ENCODE peak calls at places on chromosomes 6 and 20, in eight cellular contexts. O is AG04450, W is heart right ventricle, T is Peyer's patch, Y is aorta, S is cardiac muscle cell, A is body of pancreas, L is heart left ventricle. X is an unnamed sample. For H3K9me3, the result is how much of the 10 kb centered on the place peaks cover.

GRCh38 chr20:62357681-62358080 is 9.4 kb downstream of the LAMA5 start:
- DNase-seq in O (no peak), W (no peak), T (no peak), Y (no peak), S (no peak), A (no peak), L (no peak), X (no peak)

GRCh38 chr6:138310294-138310693 is 67.4 kb upstream of the SMIM28 start:
- DNase-seq in O (no peak), W (no peak), T (no peak), Y (no peak), S (peak), A (no peak), L (no peak), X (no peak)

GRCh38 chr20:58372836-58373235 is 16.2 kb upstream of the VAPB start:
- DNase-seq in O (no peak), W (no peak), T (no peak), Y (no peak), S (no peak), A (no peak), L (no peak), X (no peak)

GRCh38 chr20:57526067-57526884 is 1.3 kb upstream of the CTCFL start:
- DNase-seq in O (no peak), W (no peak), T (no peak), Y (no peak), S (no peak), A (no peak), L (no peak), X (no peak)

GRCh38 chr20:64049060-64049886 is at the start of gene SOX18:
- DNase-seq in O (no peak), W (peak), T (no peak), Y (no peak), S (peak), A (no peak), L (peak), X (no peak)

GRCh38 chr20:20755674-20756319 is 43.4 kb upstream of the RALGAPA2 start:
- DNase-seq in O (no peak), W (no peak), T (no peak), Y (no peak), S (no peak), A (no peak), L (no peak), X (no peak)

GRCh38 chr6:43969158-43969981 is 157.9 kb downstream of the MRPL14 start:
- DNase-seq in O (no peak), W (no peak), T (no peak), Y (peak), S (no peak), A (peak), L (no peak), X (no peak)

GRCh38 chr6:46521464-46521971 is 30.3 kb upstream of the RCAN2 start:
- DNase-seq in O (no peak), W (no peak), T (no peak), Y (no peak), S (no peak), A (no peak), L (no peak), X (no peak)

GRCh38 chr6:165846123-165846966 is 183.3 kb upstream of the PDE10A start:
- DNase-seq in O (no peak), W (no peak), T (no peak), Y (no peak), S (no peak), A (no peak), L (no peak), X (no peak)

GRCh38 chr20:4573564-4574355 is 147.9 kb upstream of the PRND start:
- DNase-seq in O (peak), W (no peak), T (no peak), Y (no peak), S (peak), A (no peak), L (no peak), X (no peak)

GRCh38 chr6:158219229-158219628 is 51.1 kb downstream of the GTF2H5 start:
- DNase-seq in O (peak), W (no peak), T (no peak), Y (no peak), S (peak), A (no peak), L (no peak), X (no peak)

GRCh38 chr6:37525460-37526357 is 26.0 kb upstream of the CCDC167 start:
- DNase-seq in O (no peak), W (no peak), T (no peak), Y (no peak), S (peak), A (no peak), L (no peak), X (no peak)

GRCh38 chr6:31720196-31720770 is 1.3 kb downstream of the LY6G6C start:
- DNase-seq in O (no peak), W (no peak), T (no peak), Y (no peak), S (no peak), A (no peak), L (no peak), X (no peak)

GRCh38 chr6:169328112-169328801 is 74.6 kb upstream of the THBS2 start:
- DNase-seq in O (peak), W (no peak), T (no peak), Y (no peak), S (peak), A (no peak), L (no peak), X (no peak)

GRCh38 chr20:23203951-23204730 is 118.0 kb upstream of the CD93 start:
- DNase-seq in O (no peak), W (no peak), T (no peak), Y (no peak), S (no peak), A (no peak), L (no peak), X (no peak)

GRCh38 chr6:81938014-81938761 is 185.7 kb upstream of the TENT5A start:
- DNase-seq in O (peak), W (no peak), T (no peak), Y (no peak), S (peak), A (no peak), L (no peak), X (no peak)

GRCh38 chr6:8556370-8557018 is 121.1 kb upstream of the SLC35B3 start:
- DNase-seq in O (no peak), W (no peak), T (no peak), Y (no peak), S (peak), A (no peak), L (no peak), X (no peak)

GRCh38 chr20:46715292-46715756 is 5.9 kb downstream of the SLC2A10 start:
- DNase-seq in O (peak), W (no peak), T (no peak), Y (no peak), S (peak), A (no peak), L (no peak), X (no peak)

GRCh38 chr6:3194535-3195376 is 32.7 kb downstream of the TUBB2B start:
- DNase-seq in O (no peak), W (peak), T (no peak), Y (no peak), S (peak), A (no peak), L (peak), X (no peak)

GRCh38 chr6:5723905-5724691 is 282.6 kb downstream of the NRN1 start:
- DNase-seq in O (no peak), W (peak), T (peak), Y (no peak), S (no peak), A (no peak), L (peak), X (peak)

GRCh38 chr6:135088818-135089809 is 34.5 kb upstream of the HBS1L start:
- DNase-seq in O (peak), W (no peak), T (no peak), Y (no peak), S (peak), A (no peak), L (no peak), X (no peak)

GRCh38 chr20:9285617-9286016 is 216.7 kb downstream of the PLCB4 start:
- DNase-seq in O (no peak), W (no peak), T (no peak), Y (no peak), S (no peak), A (no peak), L (no peak), X (no peak)

GRCh38 chr6:143811492-143812157 is 31.5 kb upstream of the LTV1 start:
- DNase-seq in O (no peak), W (no peak), T (no peak), Y (no peak), S (no peak), A (no peak), L (no peak), X (no peak)

GRCh38 chr6:128554302-128554701 is 33.9 kb upstream of the PTPRK start:
- DNase-seq in O (no peak), W (peak), T (no peak), Y (no peak), S (peak), A (no peak), L (no peak), X (no peak)

GRCh38 chr6:4543596-4543995 is 232.6 kb upstream of the CDYL start:
- DNase-seq in O (no peak), W (no peak), T (no peak), Y (no peak), S (peak), A (no peak), L (no peak), X (no peak)

GRCh38 chr6:142803027-142803426 is 141.9 kb downstream of the HIVEP2 start:
- DNase-seq in O (no peak), W (no peak), T (no peak), Y (no peak), S (peak), A (no peak), L (no peak), X (no peak)

GRCh38 chr6:27592107-27592480 is 119.2 kb upstream of the ZNF184 start:
- DNase-seq in O (no peak), W (no peak), T (no peak), Y (no peak), S (peak), A (no peak), L (no peak), X (no peak)

GRCh38 chr6:27592481-27593199 is 119.7 kb upstream of the ZNF184 start:
- DNase-seq in O (peak), W (no peak), T (no peak), Y (no peak), S (peak), A (no peak), L (no peak), X (no peak)

GRCh38 chr6:27591660-27592059 is 118.8 kb upstream of the ZNF184 start:
- DNase-seq in O (no peak), W (no peak), T (no peak), Y (no peak), S (peak), A (no peak), L (no peak), X (no peak)

GRCh38 chr6:27593200-27593818 is 120.4 kb upstream of the ZNF184 start:
- DNase-seq in O (no peak), W (no peak), T (no peak), Y (no peak), S (no peak), A (no peak), L (no peak), X (no peak)

DNA sequence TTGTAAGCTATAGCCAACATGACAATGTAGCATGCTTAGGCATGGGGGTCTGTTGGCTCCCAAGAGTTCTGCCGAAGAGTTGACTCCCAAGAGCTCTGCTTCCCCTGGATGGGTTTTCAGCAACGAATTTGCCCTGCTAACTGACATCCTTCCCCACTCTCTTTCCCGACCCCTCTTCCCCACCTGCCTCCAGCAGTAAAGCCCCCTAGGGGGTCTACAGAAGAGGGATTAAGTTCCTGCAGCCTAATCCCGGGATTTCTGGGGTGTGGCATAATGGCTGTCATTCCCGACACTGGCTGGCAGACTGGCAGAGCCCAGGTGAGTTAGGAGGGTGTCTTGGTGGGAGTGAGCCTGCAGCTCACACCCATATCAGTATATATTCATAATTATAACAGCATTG is 121.0 kb upstream of the ZNF184 start:
- DNase-seq in O (no peak), W (no peak), T (no peak), Y (no peak), S (no peak), A (no peak), L (no peak), X (no peak)
- H3K4me3 ChIP-seq in O (no peak), W (no peak), T (no peak), Y (no peak), S (no peak), A (no peak), L (no peak), X (no peak)

GRCh38 chr6:65112435-65112834 is 594.6 kb downstream of the EYS start:
- DNase-seq in O (no peak), W (no peak), T (no peak), Y (no peak), S (no peak), A (no peak), L (no peak), X (no peak)

GRCh38 chr6:65110031-65110430 is 597.0 kb downstream of the EYS start:
- DNase-seq in O (no peak), W (no peak), T (no peak), Y (no peak), S (peak), A (no peak), L (no peak), X (no peak)

GRCh38 chr6:65116326-65116725 is 590.7 kb downstream of the EYS start:
- DNase-seq in O (no peak), W (no peak), T (no peak), Y (no peak), S (no peak), A (no peak), L (no peak), X (no peak)

GRCh38 chr6:65117854-65118409 is 589.1 kb downstream of the EYS start:
- DNase-seq in O (no peak), W (no peak), T (no peak), Y (no peak), S (no peak), A (no peak), L (no peak), X (no peak)

GRCh38 chr6:65113581-65113980 is 593.4 kb downstream of the EYS start:
- DNase-seq in O (no peak), W (no peak), T (no peak), Y (no peak), S (peak), A (no peak), L (no peak), X (no peak)
- H3K27ac ChIP-seq in O (no peak), W (no peak), T (no peak), Y (no peak), S (no peak), A (no peak), L (no peak), X (no peak)

DNA sequence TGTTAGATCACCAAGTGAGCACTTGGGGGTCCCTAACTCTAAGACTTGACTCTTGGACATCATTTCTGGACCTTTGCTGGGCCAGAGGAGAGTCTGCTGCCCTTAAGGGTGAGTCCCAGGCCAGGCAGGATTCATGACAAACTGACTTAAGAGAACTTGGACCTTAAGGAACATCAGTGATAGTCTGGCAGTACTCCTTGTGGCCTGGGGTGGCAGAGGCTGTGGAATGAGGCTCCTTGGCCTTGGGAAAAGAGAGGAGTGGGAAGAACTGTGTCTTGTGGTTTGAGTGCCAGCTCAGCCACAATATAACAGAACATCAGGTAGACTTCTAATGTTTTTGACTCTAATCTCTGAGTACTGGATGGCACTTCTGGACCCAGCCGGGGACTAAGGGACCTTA is 478.7 kb downstream of the MEI4 start:
- DNase-seq in O (no peak), W (no peak), T (no peak), Y (no peak), S (no peak), A (no peak), L (no peak), X (no peak)
- H3K9me3 ChIP-seq in O (under half), W (under half), T (under half), Y (under half), S (under half), A (under half), L (under half), X (under half)

GRCh38 chr20:50959543-50960126 is 1.0 kb downstream of the MOCS3 start:
- DNase-seq in O (no peak), W (no peak), T (no peak), Y (no peak), S (no peak), A (no peak), L (no peak), X (no peak)

GRCh38 chr20:50957798-50958732 is at the start of gene DPM1:
- DNase-seq in O (peak), W (peak), T (peak), Y (peak), S (peak), A (peak), L (peak), X (peak)

GRCh38 chr20:50953821-50954220 is 4.5 kb downstream of the DPM1 start:
- DNase-seq in O (no peak), W (no peak), T (no peak), Y (no peak), S (no peak), A (no peak), L (no peak), X (no peak)

GRCh38 chr20:50958733-50959542 is at the start of gene MOCS3:
- DNase-seq in O (peak), W (peak), T (peak), Y (peak), S (peak), A (peak), L (peak), X (peak)

DNA sequence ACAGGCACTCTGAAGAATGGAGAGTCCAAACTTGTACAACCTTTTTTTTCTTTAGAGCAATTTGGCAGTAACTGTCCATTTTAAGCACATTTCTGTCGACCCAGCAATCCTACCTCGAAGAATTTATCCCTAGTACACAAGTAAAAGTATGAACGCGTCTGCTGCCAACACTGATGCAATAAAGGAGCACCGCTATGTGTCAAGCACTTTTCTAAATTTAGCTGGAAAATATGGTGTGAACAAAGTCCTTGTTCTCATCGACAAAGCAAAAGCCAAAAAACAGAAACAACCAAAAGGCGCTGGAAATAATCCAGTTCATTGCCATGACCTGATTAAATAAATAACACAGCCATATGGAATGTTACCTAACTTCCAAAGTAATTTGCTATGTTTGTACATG is 1.1 kb downstream of the DPM1 start:
- DNase-seq in O (no peak), W (peak), T (no peak), Y (no peak), S (peak), A (no peak), L (no peak), X (no peak)
- H3K4me3 ChIP-seq in O (peak), W (peak), T (peak), Y (peak), S (peak), A (peak), L (peak), X (peak)

GRCh38 chr6:163588211-163588919 is 173.8 kb downstream of the QKI start:
- DNase-seq in O (peak), W (no peak), T (no peak), Y (no peak), S (peak), A (no peak), L (no peak), X (peak)
- H3K27ac ChIP-seq in O (peak), W (no peak), T (no peak), Y (no peak), S (no peak), A (no peak), L (no peak), X (no peak)

DNA sequence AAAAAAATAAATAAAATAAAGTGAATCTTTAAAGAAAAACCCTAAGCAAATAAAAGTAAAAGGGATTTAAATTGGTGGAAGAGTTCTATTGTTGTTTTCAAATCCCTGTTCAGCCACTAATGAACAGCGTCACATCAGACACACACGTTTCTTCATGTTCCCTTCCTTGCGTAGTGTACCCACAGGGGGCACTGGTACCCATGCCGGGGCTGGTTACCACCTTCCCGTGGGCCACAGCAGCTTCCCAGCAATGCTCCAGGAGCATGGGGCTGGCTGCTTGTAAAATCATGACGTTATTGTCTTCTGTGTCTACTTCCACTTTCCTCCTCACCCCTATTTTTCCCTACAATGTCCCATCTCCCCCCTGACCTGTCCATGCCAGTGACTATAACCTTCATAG is 988.7 kb downstream of the KIF16B start:
- DNase-seq in O (no peak), W (no peak), T (no peak), Y (no peak), S (no peak), A (no peak), L (no peak), X (no peak)
- H3K9me3 ChIP-seq in O (under half), W (under half), T (under half), Y (under half), S (under half), A (under half), L (under half), X (under half)

DNA sequence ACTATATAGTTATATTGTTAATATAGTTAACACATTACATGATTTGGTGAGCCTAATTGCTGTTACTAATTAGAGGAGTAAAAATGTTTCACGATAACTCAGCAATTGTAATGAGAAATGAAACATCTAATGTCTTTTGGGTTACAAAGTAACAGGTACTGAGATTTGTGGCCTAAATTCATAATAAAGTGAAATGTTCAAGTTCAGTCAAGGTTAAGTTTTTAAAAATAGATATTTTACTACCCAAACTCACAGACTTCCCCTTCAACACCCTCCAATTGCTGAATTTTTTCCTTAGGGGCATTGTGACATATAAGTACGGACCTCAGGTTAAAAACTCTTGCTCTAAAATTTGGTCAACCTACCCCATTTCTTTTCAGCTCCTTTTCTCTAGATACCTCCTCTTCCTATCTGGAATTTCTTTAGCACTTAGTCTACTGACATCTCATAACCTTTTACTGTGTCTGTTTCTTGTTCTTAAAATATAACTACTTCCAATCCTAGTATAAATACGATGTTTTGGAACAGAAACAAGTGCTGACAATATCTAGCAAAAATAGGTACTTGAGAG is 112.3 kb upstream of the PRSS16 start:
- DNase-seq in O (no peak), W (no peak), T (no peak), Y (no peak), S (no peak), A (no peak), L (no peak), X (no peak)
- H3K4me3 ChIP-seq in O (no peak), W (no peak), T (no peak), Y (no peak), S (no peak), A (no peak), L (no peak), X (no peak)

X was measured in upper lobe of right lung.